ENCODE peak calls at places on chromosomes 1 and 21, in four cellular contexts. S is H1, L is K562, E is HepG2. W is an unnamed sample.

GRCh38 chr1:167593860-167594259 is 36.2 kb upstream of the RCSD1 start:
- DNase-seq in E (no peak), L (no peak), S (no peak), W (no peak)

GRCh38 chr1:27086026-27086425 is 68.9 kb downstream of the SLC9A1 start:
- DNase-seq in E (no peak), S (no peak), L (no peak), W (no peak)

GRCh38 chr1:183276386-183276785 is 90.3 kb downstream of the LAMC2 start:
- DNase-seq in S (no peak), E (no peak), L (no peak), W (no peak)

GRCh38 chr1:147579532-147580199 is 38.4 kb downstream of the BCL9 start:
- DNase-seq in L (no peak), S (no peak), E (peak; percentile 73), W (no peak)

GRCh38 chr21:39111928-39112327 is 71.3 kb downstream of the PSMG1 start:
- DNase-seq in S (no peak), E (no peak), L (no peak), W (no peak)

GRCh38 chr1:47875831-47876586 is 121.2 kb downstream of the TRABD2B start:
- DNase-seq in L (no peak), E (peak; percentile 87), S (no peak), W (no peak)

GRCh38 chr1:86774305-86775304 is 70.2 kb downstream of the SH3GLB1 start:
- DNase-seq in E (peak; percentile 100), S (peak; percentile 31), L (peak; percentile 34), W (peak; percentile 85)

GRCh38 chr1:33361553-33362262 is 40.8 kb upstream of the A3GALT2 start:
- DNase-seq in E (no peak), L (no peak), S (no peak), W (peak; percentile 18)

GRCh38 chr1:13759072-13759471 is 59.1 kb downstream of the PRDM2 start:
- DNase-seq in S (no peak), E (no peak), L (no peak), W (no peak)

GRCh38 chr1:97412737-97413136 is 508.1 kb downstream of the DPYD start:
- DNase-seq in L (no peak), S (no peak), E (no peak), W (no peak)

GRCh38 chr21:32359719-32360260 is 33.0 kb downstream of the URB1 start:
- DNase-seq in S (no peak), E (peak; percentile 52), L (no peak), W (no peak)

GRCh38 chr1:86507935-86508582 is 38.8 kb upstream of the CLCA4 start:
- DNase-seq in E (no peak), S (no peak), L (no peak), W (peak; percentile 28)

GRCh38 chr21:21101911-21102310 is 103.7 kb downstream of the NCAM2 start:
- DNase-seq in L (peak; percentile 10), E (peak; percentile 3), S (no peak), W (no peak)

GRCh38 chr1:111556318-111557037 is 53.0 kb upstream of the ADORA3 start:
- DNase-seq in E (no peak), S (no peak), L (no peak), W (no peak)

GRCh38 chr1:61181016-61181560 is 98.7 kb downstream of the NFIA start:
- DNase-seq in L (no peak), S (no peak), E (no peak), W (no peak)

GRCh38 chr1:114118351-114118990 is 35.2 kb downstream of the SYT6 start:
- DNase-seq in S (no peak), L (no peak), E (no peak), W (no peak)

GRCh38 chr1:240152611-240153297 is 61.1 kb downstream of the FMN2 start:
- DNase-seq in E (no peak), L (no peak), S (no peak), W (no peak)

GRCh38 chr1:101136739-101137138 is 100.1 kb upstream of the S1PR1 start:
- DNase-seq in S (no peak), E (peak; percentile 73), L (no peak), W (peak; percentile 91)

GRCh38 chr1:71658295-71658694 is 577.5 kb upstream of the ZRANB2 start:
- DNase-seq in S (no peak), E (no peak), L (no peak), W (no peak)

GRCh38 chr1:37753473-37754321 is 11.2 kb downstream of the EPHA10 start:
- DNase-seq in E (no peak), L (no peak), S (no peak), W (no peak)

GRCh38 chr1:154847891-154848290 is 22.2 kb downstream of the KCNN3 start:
- DNase-seq in L (no peak), S (no peak), E (no peak), W (no peak)

GRCh38 chr1:100152271-100152670 is 19.3 kb downstream of the TRMT13 start:
- DNase-seq in L (no peak), S (no peak), E (no peak), W (no peak)

GRCh38 chr1:8212443-8212920 is 105.4 kb upstream of the SLC45A1 start:
- DNase-seq in S (no peak), L (no peak), E (no peak), W (no peak)

GRCh38 chr21:46080171-46081021 is 17.5 kb upstream of the COL6A2 start:
- DNase-seq in S (no peak), L (no peak), E (no peak), W (no peak)

GRCh38 chr1:228836427-228836826 is 101.1 kb downstream of the RHOU start:
- DNase-seq in S (no peak), E (peak; percentile 93), L (no peak), W (no peak)

GRCh38 chr1:17741052-17741451 is 14.1 kb upstream of the ACTL8 start:
- DNase-seq in E (no peak), L (peak; percentile 36), S (no peak), W (no peak)

GRCh38 chr1:58162952-58163550 is 383.5 kb downstream of the OMA1 start:
- DNase-seq in E (peak; percentile 57), S (peak; percentile 31), L (peak; percentile 35), W (peak; percentile 56)

GRCh38 chr1:153646672-153647374 is 11.7 kb upstream of the SNAPIN start:
- DNase-seq in S (no peak), E (no peak), L (no peak), W (no peak)

GRCh38 chr21:34997295-34997694 is 51.8 kb downstream of the RUNX1 start:
- DNase-seq in S (no peak), E (no peak), L (peak; percentile 38), W (no peak)

GRCh38 chr1:165114022-165114888 is 242.3 kb downstream of the LMX1A start:
- DNase-seq in S (peak; percentile 47), E (peak; percentile 35), L (peak; percentile 43), W (peak; percentile 48)

GRCh38 chr21:44957047-44957831 is 17.4 kb downstream of the SLX9 start:
- DNase-seq in E (no peak), L (no peak), S (no peak), W (no peak)
- H3K9me3 ChIP-seq in E (no peaks in the 10 kb centered on the region), L (no peaks in the 10 kb centered on the region), S (no peaks in the 10 kb centered on the region), W (no peaks in the 10 kb centered on the region)

DNA sequence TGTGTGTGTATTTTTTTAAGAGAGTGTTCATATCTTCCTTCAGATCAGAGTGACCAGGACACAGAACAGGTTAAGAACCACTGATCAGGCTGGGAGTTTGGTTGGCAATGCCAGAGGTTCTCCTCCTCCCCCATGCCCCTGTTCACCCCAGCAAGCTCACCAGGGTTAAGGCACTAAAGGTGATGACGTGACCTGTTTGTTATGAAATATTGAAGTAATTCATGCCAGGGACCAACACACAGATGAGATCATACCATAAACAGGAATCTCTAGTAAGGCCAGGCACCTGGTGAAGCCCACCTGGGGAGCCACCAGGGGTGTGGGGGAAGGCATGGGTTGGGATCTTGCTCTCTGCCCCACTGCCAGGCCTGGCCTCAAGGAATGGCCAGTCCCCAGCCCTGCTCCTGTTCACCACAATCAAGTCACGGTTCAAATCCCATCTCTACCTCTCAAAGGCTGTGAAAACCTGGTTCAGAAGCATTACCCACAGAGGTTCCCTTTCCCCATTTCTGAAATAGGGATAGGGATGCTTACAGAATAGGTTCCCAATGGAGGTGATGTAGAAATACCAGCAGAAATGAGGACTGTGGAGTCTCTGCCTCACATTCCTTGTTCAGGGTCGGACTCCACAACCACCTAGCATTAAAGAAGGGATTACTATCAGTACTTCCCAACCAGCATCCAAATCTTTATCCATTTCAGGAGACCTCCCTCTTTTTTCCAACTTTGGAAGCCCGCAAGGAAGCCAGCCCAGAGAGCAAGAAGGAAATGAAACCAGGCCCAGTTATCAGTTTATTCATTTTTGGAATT is 2.4 kb downstream of the ID3 start:
- DNase-seq in L (no peak), E (peak; percentile 75), S (no peak), W (peak; percentile 82)
- TF ChIP-seq JUN in L (no peak), E (no peak), S (no peak), W (peak; percentile 64)

GRCh38 chr1:94823116-94823515 is 3.0 kb downstream of the SLC44A3 start:
- DNase-seq in S (no peak), E (no peak), L (no peak), W (no peak)
- TF ChIP-seq POLR2AphosphoS5 in S (no peak), E (no peak), L (no peak), W (no peak)

DNA sequence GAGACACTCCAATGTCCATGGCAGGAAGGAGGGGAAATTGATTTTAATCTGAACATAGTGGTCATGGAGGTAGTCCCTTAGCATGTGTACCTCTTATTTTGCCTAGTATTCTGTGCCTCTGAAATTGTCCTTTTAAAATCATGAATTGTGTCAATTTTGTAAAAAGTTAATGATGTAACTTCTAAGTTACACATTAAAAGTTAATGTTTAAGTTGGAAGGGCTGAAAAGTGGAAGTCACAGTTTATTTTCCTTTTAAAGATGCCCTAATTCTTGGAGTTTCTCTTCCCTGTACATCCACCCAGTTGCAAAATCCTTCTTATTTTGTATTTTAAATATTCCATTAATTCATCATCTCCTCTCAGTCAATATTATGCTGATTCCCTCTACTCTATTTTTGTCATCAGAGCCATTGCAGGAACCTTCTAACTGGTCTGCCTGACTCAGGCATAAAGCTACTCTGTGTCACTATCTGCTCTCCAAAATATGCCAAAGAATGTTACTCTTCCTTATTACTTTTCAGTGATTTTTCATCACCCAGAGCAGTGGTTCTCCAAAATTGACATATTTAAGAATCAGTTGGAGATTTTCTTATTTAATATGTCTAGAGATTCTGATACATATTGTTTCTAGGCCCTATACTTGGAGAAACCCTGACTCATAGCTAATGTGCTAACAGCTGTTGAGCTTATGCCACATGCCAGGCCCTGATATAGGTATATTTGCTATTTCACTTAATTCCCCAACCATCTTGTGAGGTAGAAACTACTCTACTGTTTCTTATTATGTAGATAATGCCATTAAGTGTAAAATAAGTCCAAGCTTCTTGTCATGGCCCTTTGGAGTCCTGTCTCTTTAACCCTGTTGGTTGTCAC is 5.1 kb downstream of the HOOK1 start:
- DNase-seq in S (no peak), E (no peak), L (no peak), W (no peak)
- H3K9me3 ChIP-seq in S (no peaks in the 10 kb centered on the region), E (no peaks in the 10 kb centered on the region), L (no peaks in the 10 kb centered on the region), W (no peaks in the 10 kb centered on the region)

DNA sequence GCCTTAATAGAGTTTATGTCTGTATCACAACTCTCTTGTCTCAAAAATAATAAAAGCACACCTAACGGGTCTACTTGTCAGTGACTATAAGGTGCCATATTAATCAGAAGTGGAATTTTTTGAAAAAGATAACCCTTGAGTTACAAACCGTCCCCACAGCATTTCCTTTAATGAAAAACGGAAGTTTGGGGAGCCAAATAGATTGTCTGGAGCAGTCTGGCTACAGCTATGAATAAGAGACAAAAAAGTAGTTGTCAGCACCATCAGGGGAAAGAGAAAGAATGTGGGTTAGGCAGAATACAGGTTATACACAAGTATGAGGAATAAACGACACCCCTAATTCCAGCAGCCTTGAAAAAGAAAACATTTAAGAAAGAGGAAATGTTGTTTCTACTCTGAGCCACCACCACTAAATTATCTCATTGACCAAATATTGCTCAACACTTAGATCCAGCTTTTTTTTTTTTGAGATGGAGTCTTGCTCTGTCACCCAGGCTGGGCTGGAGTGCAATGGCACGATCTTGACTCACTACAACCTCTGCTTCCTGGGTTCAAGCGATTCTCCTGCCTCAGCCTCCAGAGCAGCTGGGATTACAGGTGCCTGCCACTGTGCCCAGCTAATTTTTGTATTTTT is 29.4 kb upstream of the USP24 start:
- DNase-seq in S (no peak), L (no peak), E (peak; percentile 3), W (no peak)
- TF ChIP-seq JUN in S (no peak), L (no peak), E (no peak), W (no peak)

W was measured in endothelial cell of umbilical vein.